ENCODE peak calls at places on chromosomes 16 and 17, in eight cellular contexts. D is GM23338, Z is HepG2, N is Panc1, V is upper lobe of left lung, G is GM12878, C is HCT116, J is K562. S is an unnamed sample.

GRCh38 chr16:73149329-73149728 is 101.4 kb upstream of the ZFHX3 start:
- ATAC-seq in Z (peak; percentile 71), G (no peak), D (no peak), J (no peak), N (no peak), C (no peak), V (no peak), S (no peak)

GRCh38 chr17:82297280-82297803 is 20.1 kb downstream of the CD7 start:
- ATAC-seq in Z (no peak), N (peak; percentile 1), G (peak; percentile 51), J (no peak), V (peak; percentile 50), C (peak; percentile 10), D (no peak), S (peak; percentile 34)

GRCh38 chr17:48478224-48479013 is 48.4 kb upstream of the SKAP1 start:
- ATAC-seq in V (no peak), N (peak; percentile 49), C (no peak), G (peak; percentile 98), D (peak; percentile 57), Z (peak; percentile 47), J (peak; percentile 96), S (no peak)

GRCh38 chr16:31352344-31353115 is 2.4 kb upstream of the ITGAX start:
- ATAC-seq in D (no peak), G (peak; percentile 39), N (no peak), J (no peak), Z (no peak), C (no peak), V (no peak), S (no peak)

GRCh38 chr17:58703137-58703846 is 10.9 kb downstream of the RAD51C start:
- ATAC-seq in D (no peak), V (no peak), Z (no peak), J (no peak), C (no peak), G (peak; percentile 3), N (no peak), S (no peak)

GRCh38 chr17:46045639-46046038 is 46.6 kb downstream of the STH start:
- ATAC-seq in G (no peak), J (no peak), D (no peak), V (no peak), N (no peak), Z (no peak), C (no peak), S (no peak)

GRCh38 chr16:2869502-2870064 is 11.6 kb upstream of the PRSS22 start:
- ATAC-seq in N (no peak), V (no peak), J (no peak), D (no peak), G (no peak), Z (peak; percentile 52), C (no peak), S (no peak)

GRCh38 chr17:3750296-3750695 is 26.6 kb downstream of the HASPIN start:
- ATAC-seq in C (no peak), Z (no peak), D (no peak), G (no peak), N (no peak), V (no peak), J (no peak), S (no peak)

GRCh38 chr17:15744885-15745284 is 12.8 kb downstream of the TBC1D26 start:
- ATAC-seq in V (no peak), J (no peak), N (no peak), Z (no peak), D (peak; percentile 39), G (no peak), C (peak; percentile 36), S (no peak)

GRCh38 chr17:17730250-17730935 is 49.1 kb downstream of the RAI1 start:
- ATAC-seq in Z (no peak), N (no peak), C (no peak), V (no peak), J (no peak), D (no peak), G (no peak), S (no peak)

GRCh38 chr17:44840936-44841335 is 6.7 kb upstream of the HIGD1B start:
- ATAC-seq in J (no peak), V (no peak), Z (no peak), N (no peak), G (no peak), D (no peak), C (no peak), S (no peak)

GRCh38 chr17:5467416-5467815 is 1.4 kb downstream of the DHX33 start:
- ATAC-seq in G (no peak), C (no peak), V (no peak), J (no peak), D (no peak), Z (no peak), N (no peak), S (no peak)

GRCh38 chr17:53627511-53627910 is 195.2 kb upstream of the KIF2B start:
- ATAC-seq in G (no peak), Z (no peak), J (no peak), C (no peak), D (no peak), N (no peak), V (no peak), S (no peak)

GRCh38 chr16:3029499-3030127 is 5.8 kb downstream of the THOC6 start:
- ATAC-seq in G (no peak), C (no peak), N (no peak), D (peak; percentile 2), V (no peak), Z (peak; percentile 12), J (peak; percentile 69), S (no peak)

GRCh38 chr17:73268582-73269328 is 7.1 kb upstream of the CPSF4L start:
- ATAC-seq in C (peak; percentile 48), G (peak; percentile 41), D (no peak), J (peak; percentile 57), N (peak; percentile 70), V (no peak), Z (peak; percentile 42), S (no peak)

GRCh38 chr16:23088018-23088417 is 61.2 kb downstream of the USP31 start:
- ATAC-seq in C (no peak), N (no peak), G (no peak), Z (no peak), J (no peak), V (no peak), D (no peak), S (no peak)

GRCh38 chr17:38879878-38880727 is 10.2 kb downstream of the LASP1 start:
- ATAC-seq in J (no peak), N (peak; percentile 58), D (peak; percentile 82), C (peak; percentile 83), Z (no peak), V (peak; percentile 48), G (no peak), S (peak; percentile 66)

GRCh38 chr17:38885044-38885727 is 15.3 kb downstream of the LASP1 start:
- ATAC-seq in G (no peak), D (no peak), V (no peak), Z (peak; percentile 74), N (no peak), C (no peak), J (no peak), S (no peak)

GRCh38 chr17:38883592-38884526 is 14.0 kb downstream of the LASP1 start:
- ATAC-seq in N (no peak), Z (no peak), D (peak; percentile 34), V (no peak), G (peak; percentile 41), J (no peak), C (no peak), S (no peak)

GRCh38 chr17:38885728-38886642 is 16.1 kb downstream of the LASP1 start:
- ATAC-seq in C (no peak), Z (no peak), D (peak; percentile 43), N (no peak), V (no peak), G (no peak), J (no peak), S (no peak)

DNA sequence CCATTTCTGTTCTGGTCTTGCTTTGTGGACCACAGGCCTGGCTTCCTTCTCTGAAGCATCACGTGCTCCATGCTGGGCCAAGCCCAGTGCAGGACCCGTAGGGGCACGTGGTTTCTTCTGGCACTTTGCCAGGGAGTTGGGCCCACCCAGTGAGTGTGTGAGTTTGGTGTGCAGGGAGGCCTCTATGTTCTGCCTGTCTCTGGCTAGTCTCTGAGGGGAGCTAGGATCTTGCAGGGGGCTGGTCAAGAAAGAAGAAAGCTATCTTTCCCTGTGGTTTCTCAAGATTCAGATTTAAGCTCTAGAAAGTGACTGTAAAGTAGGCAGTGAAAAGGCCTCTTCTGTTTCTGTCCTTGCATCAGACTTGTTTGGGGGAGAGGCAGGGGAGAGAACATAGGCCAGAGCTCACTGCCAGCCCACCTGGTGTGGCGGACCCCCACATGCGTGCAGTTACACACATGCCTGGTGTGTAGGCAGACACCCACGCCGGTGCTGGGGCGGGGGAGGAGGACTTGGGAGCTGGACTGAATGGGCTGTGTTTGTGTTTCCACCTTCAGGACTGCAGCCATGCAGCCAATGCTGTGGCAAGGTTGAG is 11.8 kb downstream of the LASP1 start:
- ATAC-seq in V (no peak), N (no peak), Z (no peak), D (no peak), C (no peak), J (peak; percentile 91), G (peak; percentile 59), S (peak; percentile 62)
- TF ChIP-seq POLR2AphosphoS5 in V (no peak), N (no peak), Z (no peak), D (no peak), C (no peak), J (no peak), G (no peak), S (peak; percentile 78)

GRCh38 chr16:52624891-52625290 is 77.9 kb upstream of the TOX3 start:
- ATAC-seq in N (no peak), D (no peak), G (no peak), C (no peak), J (no peak), Z (no peak), V (no peak), S (no peak)
- H3K4me1 ChIP-seq in N (no peaks in the 10 kb centered on the region), D (no peaks in the 10 kb centered on the region), G (no peaks in the 10 kb centered on the region), C (no peaks in the 10 kb centered on the region), J (no peaks in the 10 kb centered on the region), Z (no peaks in the 10 kb centered on the region), V (no peaks in the 10 kb centered on the region), S (no peaks in the 10 kb centered on the region)

GRCh38 chr16:70679653-70680494 is 6.0 kb downstream of the MTSS2 start:
- ATAC-seq in G (peak; percentile 44), J (peak; percentile 74), C (peak; percentile 74), V (no peak), N (no peak), D (peak; percentile 81), Z (no peak), S (peak; percentile 47)
- H3K36me3 ChIP-seq in G (no peaks in the 10 kb centered on the region), J (peaks cover 88% of the 10 kb centered on the region), C (peaks cover 13% of the 10 kb centered on the region), V (peaks cover 36% of the 10 kb centered on the region), N (peaks cover under 1% of the 10 kb centered on the region), D (no peaks in the 10 kb centered on the region), Z (peaks cover 51% of the 10 kb centered on the region), S (no peaks in the 10 kb centered on the region)

GRCh38 chr16:70694088-70694487 is 8.2 kb upstream of the MTSS2 start:
- ATAC-seq in C (peak; percentile 77), D (peak; percentile 72), J (no peak), Z (no peak), V (no peak), G (no peak), N (peak; percentile 72), S (peak; percentile 28)
- TF ChIP-seq POLR2AphosphoS5 in C (no peak), D (no peak), J (no peak), Z (no peak), V (no peak), G (no peak), N (no peak), S (peak; percentile 64)

DNA sequence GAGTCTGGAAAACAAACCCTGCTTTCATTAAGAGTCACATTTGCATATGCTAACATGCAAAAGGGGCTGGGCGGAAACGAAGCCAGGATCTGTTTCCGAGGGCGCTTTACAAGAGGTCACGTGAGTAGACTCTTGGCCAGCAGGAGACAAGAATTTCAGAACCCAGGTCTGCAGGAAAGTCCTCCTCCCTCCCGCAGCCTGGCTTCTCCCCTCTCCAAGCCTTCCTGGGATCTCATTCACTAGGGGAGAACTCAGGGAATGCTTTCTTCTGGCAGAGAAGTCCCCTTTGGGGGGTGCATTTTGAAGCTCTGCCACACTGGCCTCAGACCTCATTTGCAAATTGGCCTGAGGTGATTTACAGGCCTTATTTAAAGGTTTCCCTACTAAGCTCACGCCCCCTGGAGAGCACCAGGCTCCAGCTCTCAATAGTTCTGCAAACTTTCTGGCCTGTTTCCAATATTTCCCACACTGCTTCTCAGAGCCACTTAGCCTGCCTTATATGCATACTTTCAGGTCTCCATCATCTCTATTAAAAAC is 57.2 kb upstream of the CACNG5 start:
- ATAC-seq in C (no peak), Z (no peak), V (no peak), G (no peak), J (no peak), N (no peak), D (peak; percentile 86), S (no peak)
- H3K4me1 ChIP-seq in C (no peaks in the 10 kb centered on the region), Z (peaks cover 21% of the 10 kb centered on the region), V (peaks cover 4% of the 10 kb centered on the region), G (no peaks in the 10 kb centered on the region), J (no peaks in the 10 kb centered on the region), N (no peaks in the 10 kb centered on the region), D (peaks cover 39% of the 10 kb centered on the region), S (no peaks in the 10 kb centered on the region)